ENCODE peak calls at places on chromosomes 4 and X, in five cellular contexts. One of them, this sample, is unnamed.

GRCh38 chr4:87853108-87853507 is 20.3 kb downstream of the MEPE start:
- DNase-seq in T follicular helper cell: no peak
- DNase-seq in ovary: no peak
- DNase-seq in HEK293T: peak
- DNase-seq in A549: peak
- DNase-seq in this sample: no peak

GRCh38 chr4:169811476-169811875 is 53.7 kb upstream of the HPF1 start:
- DNase-seq in ovary: no peak
- DNase-seq in T follicular helper cell: no peak
- DNase-seq in A549: no peak
- DNase-seq in HEK293T: no peak
- DNase-seq in this sample: no peak

GRCh38 chrX:27336466-27337091 is 126.6 kb downstream of the PPP4R3C start:
- DNase-seq in ovary: peak
- DNase-seq in T follicular helper cell: peak
- DNase-seq in HEK293T: peak
- DNase-seq in A549: peak
- DNase-seq in this sample: peak

GRCh38 chr4:23455482-23455881 is 434.4 kb downstream of the PPARGC1A start:
- DNase-seq in A549: no peak
- DNase-seq in HEK293T: peak
- DNase-seq in ovary: no peak
- DNase-seq in T follicular helper cell: no peak
- DNase-seq in this sample: no peak

GRCh38 chrX:107712231-107713204 is 63.1 kb downstream of the TSC22D3 start:
- DNase-seq in A549: no peak
- DNase-seq in T follicular helper cell: peak
- DNase-seq in HEK293T: no peak
- DNase-seq in ovary: no peak
- DNase-seq in this sample: no peak

GRCh38 chr4:185849543-185850185 is 37.7 kb upstream of the SORBS2 start:
- DNase-seq in A549: no peak
- DNase-seq in ovary: no peak
- DNase-seq in HEK293T: no peak
- DNase-seq in T follicular helper cell: no peak
- DNase-seq in this sample: no peak

GRCh38 chrX:68498044-68498507 is 775 bp upstream of the YIPF6 start:
- DNase-seq in A549: peak
- DNase-seq in HEK293T: no peak
- DNase-seq in ovary: no peak
- DNase-seq in T follicular helper cell: no peak
- DNase-seq in this sample: no peak

GRCh38 chr4:156330436-156331031 is 376.9 kb upstream of the CTSO start:
- DNase-seq in ovary: no peak
- DNase-seq in HEK293T: no peak
- DNase-seq in A549: no peak
- DNase-seq in T follicular helper cell: no peak
- DNase-seq in this sample: no peak

GRCh38 chrX:135432881-135433521 is 11.3 kb downstream of the SMIM10L2A start:
- DNase-seq in ovary: no peak
- DNase-seq in T follicular helper cell: no peak
- DNase-seq in HEK293T: no peak
- DNase-seq in A549: no peak
- DNase-seq in this sample: no peak

GRCh38 chrX:115332832-115333231 is 43.3 kb downstream of the LUZP4 start:
- DNase-seq in ovary: no peak
- DNase-seq in HEK293T: no peak
- DNase-seq in T follicular helper cell: no peak
- DNase-seq in A549: no peak
- DNase-seq in this sample: no peak

GRCh38 chr4:48538358-48538757 is 48.3 kb downstream of the ZAR1 start:
- DNase-seq in T follicular helper cell: no peak
- DNase-seq in A549: no peak
- DNase-seq in ovary: no peak
- DNase-seq in HEK293T: no peak
- DNase-seq in this sample: no peak

GRCh38 chrX:46967547-46967946 is 55.3 kb downstream of the JADE3 start:
- DNase-seq in T follicular helper cell: no peak
- DNase-seq in HEK293T: no peak
- DNase-seq in A549: no peak
- DNase-seq in ovary: no peak
- DNase-seq in this sample: no peak

GRCh38 chrX:11647048-11647650 is 18.6 kb downstream of the ARHGAP6 start:
- DNase-seq in HEK293T: no peak
- DNase-seq in A549: no peak
- DNase-seq in ovary: no peak
- DNase-seq in T follicular helper cell: no peak
- DNase-seq in this sample: no peak

GRCh38 chr4:171017596-171017995 is 795.6 kb upstream of the GALNTL6 start:
- DNase-seq in ovary: no peak
- DNase-seq in T follicular helper cell: no peak
- DNase-seq in HEK293T: no peak
- DNase-seq in A549: no peak
- DNase-seq in this sample: no peak

GRCh38 chrX:10856797-10857196 is 236.4 kb upstream of the MID1 start:
- DNase-seq in HEK293T: no peak
- DNase-seq in T follicular helper cell: no peak
- DNase-seq in ovary: no peak
- DNase-seq in A549: no peak
- DNase-seq in this sample: no peak

GRCh38 chr4:1813915-1814314 is 20.8 kb downstream of the FGFR3 start:
- DNase-seq in A549: no peak
- DNase-seq in ovary: no peak
- DNase-seq in HEK293T: no peak
- DNase-seq in T follicular helper cell: no peak
- DNase-seq in this sample: no peak

GRCh38 chr4:98661356-98662054 is 3.1 kb upstream of the TSPAN5 start:
- DNase-seq in HEK293T: no peak
- DNase-seq in ovary: no peak
- DNase-seq in A549: no peak
- DNase-seq in T follicular helper cell: no peak
- DNase-seq in this sample: no peak

GRCh38 chr4:7938513-7939376 is 916 bp downstream of the AFAP1 start:
- DNase-seq in HEK293T: peak
- DNase-seq in T follicular helper cell: peak
- DNase-seq in ovary: peak
- DNase-seq in A549: no peak
- DNase-seq in this sample: peak

GRCh38 chr4:139890810-139891209 is 225.2 kb downstream of the MGST2 start:
- DNase-seq in T follicular helper cell: no peak
- DNase-seq in HEK293T: no peak
- DNase-seq in ovary: no peak
- DNase-seq in A549: no peak
- DNase-seq in this sample: no peak

GRCh38 chrX:36898301-36898700 is 109.9 kb upstream of the FAM47C start:
- DNase-seq in T follicular helper cell: no peak
- DNase-seq in A549: no peak
- DNase-seq in HEK293T: peak
- DNase-seq in ovary: no peak
- DNase-seq in this sample: no peak

GRCh38 chrX:118847676-118848075 is 24.1 kb downstream of the ZCCHC12 start:
- DNase-seq in A549: peak
- DNase-seq in ovary: no peak
- DNase-seq in T follicular helper cell: no peak
- DNase-seq in HEK293T: peak
- DNase-seq in this sample: no peak

GRCh38 chr4:109972786-109973528 is 60.3 kb downstream of the EGF start:
- DNase-seq in T follicular helper cell: no peak
- DNase-seq in HEK293T: no peak
- DNase-seq in ovary: no peak
- DNase-seq in A549: no peak
- DNase-seq in this sample: no peak

GRCh38 chr4:150033937-150034336 is 44.3 kb upstream of the DCLK2 start:
- DNase-seq in T follicular helper cell: no peak
- DNase-seq in A549: no peak
- DNase-seq in HEK293T: no peak
- DNase-seq in ovary: no peak
- DNase-seq in this sample: no peak

GRCh38 chrX:20884565-20884964 is 489.7 kb upstream of the CNKSR2 start:
- DNase-seq in HEK293T: no peak
- DNase-seq in ovary: no peak
- DNase-seq in T follicular helper cell: no peak
- DNase-seq in A549: no peak
- DNase-seq in this sample: no peak

GRCh38 chr4:127686656-127687055 is 43.5 kb upstream of the SLC25A31 start:
- DNase-seq in T follicular helper cell: no peak
- DNase-seq in ovary: no peak
- DNase-seq in A549: no peak
- DNase-seq in HEK293T: no peak
- DNase-seq in this sample: no peak

GRCh38 chr4:111937368-111937767 is 207.9 kb upstream of the FAM241A start:
- DNase-seq in T follicular helper cell: no peak
- DNase-seq in HEK293T: peak
- DNase-seq in A549: peak
- DNase-seq in ovary: no peak
- DNase-seq in this sample: no peak

GRCh38 chrX:115602308-115602707 is 41.3 kb downstream of the PLS3 start:
- DNase-seq in T follicular helper cell: no peak
- DNase-seq in A549: no peak
- DNase-seq in ovary: no peak
- DNase-seq in HEK293T: no peak
- DNase-seq in this sample: no peak

GRCh38 chrX:17596051-17596450 is 141.2 kb upstream of the SCML1 start:
- DNase-seq in T follicular helper cell: no peak
- DNase-seq in HEK293T: no peak
- DNase-seq in A549: no peak
- DNase-seq in ovary: no peak
- DNase-seq in this sample: no peak

GRCh38 chrX:132463411-132463810 is 25.4 kb downstream of the MBNL3 start:
- DNase-seq in T follicular helper cell: no peak
- DNase-seq in ovary: no peak
- DNase-seq in HEK293T: no peak
- DNase-seq in A549: no peak
- DNase-seq in this sample: peak

GRCh38 chr4:100106982-100107381 is 83.3 kb downstream of the DDIT4L start:
- DNase-seq in ovary: no peak
- DNase-seq in T follicular helper cell: no peak
- DNase-seq in A549: no peak
- DNase-seq in HEK293T: no peak
- DNase-seq in this sample: no peak

GRCh38 chr4:40227284-40227683 is 30.5 kb downstream of the RHOH start:
- DNase-seq in ovary: no peak
- DNase-seq in A549: no peak
- DNase-seq in HEK293T: no peak
- DNase-seq in T follicular helper cell: no peak
- DNase-seq in this sample: peak

GRCh38 chrX:153702350-153703035 is 14.8 kb downstream of the SLC6A8 start:
- DNase-seq in T follicular helper cell: no peak
- DNase-seq in HEK293T: no peak
- DNase-seq in ovary: no peak
- DNase-seq in A549: no peak
- DNase-seq in this sample: no peak

GRCh38 chr4:76301068-76301774 is 5.3 kb upstream of the STBD1 start:
- DNase-seq in A549: peak
- DNase-seq in ovary: no peak
- DNase-seq in HEK293T: peak
- DNase-seq in T follicular helper cell: no peak
- DNase-seq in this sample: no peak

GRCh38 chr4:103207673-103208072 is 9.5 kb upstream of the CENPE start:
- DNase-seq in A549: no peak
- DNase-seq in T follicular helper cell: no peak
- DNase-seq in HEK293T: no peak
- DNase-seq in ovary: no peak
- DNase-seq in this sample: no peak

GRCh38 chr4:85779165-85779564 is 304.2 kb downstream of the ARHGAP24 start:
- DNase-seq in T follicular helper cell: no peak
- DNase-seq in ovary: no peak
- DNase-seq in HEK293T: no peak
- DNase-seq in A549: no peak
- DNase-seq in this sample: no peak

GRCh38 chr4:101347267-101347556 is at the start of gene PPP3CA:
- DNase-seq in T follicular helper cell: no peak
- DNase-seq in HEK293T: peak
- DNase-seq in A549: no peak
- DNase-seq in ovary: no peak
- DNase-seq in this sample: no peak

This sample was measured in activated CD8-positive, alpha-beta memory T cell treated with anti-CD3 and anti-CD28 coated beads, Interleukin-2, amount 50 U/mL, for 4 hours.